ENCODE peak calls at places on chromosomes 5 and 9, in ten cellular contexts. P is NCI-H1105 treated with DMSO at 0.1 percent for 48 hours; M is GM23338; C is activated CD4-positive, alpha-beta T cell treated with anti-CD3 and anti-CD28 coated beads for 36 hours; Z is stimulated activated CD8-positive, alpha-beta memory T cell treated with anti-CD3 and anti-CD28 coated beads, Interleukin-7, amount 100 ng/mL, for 48 hours; U is GM03348; O is foreskin keratinocyte; H is T47D; I is hepatocyte; E is A549. V is an unnamed sample.

GRCh38 chr9:129868571-129869486 is 33.6 kb downstream of the USP20 start:
- DNase-seq in P (no peak), M (no peak), C (peak), Z (peak), U (no peak), O (no peak), H (no peak), I (no peak), E (no peak), V (peak)

GRCh38 chr9:19102181-19102630 is 498 bp downstream of the HAUS6 start:
- DNase-seq in P (no peak), M (peak), C (peak), Z (no peak), U (peak), O (no peak), H (peak), I (no peak), E (peak), V (peak)

GRCh38 chr5:95664204-95664786 is 17.7 kb downstream of the RFESD start:
- DNase-seq in P (peak), M (peak), C (peak), Z (no peak), U (peak), O (no peak), H (peak), I (peak), E (no peak), V (peak)

GRCh38 chr9:34496149-34496712 is 26.6 kb downstream of the ENHO start:
- DNase-seq in P (no peak), M (no peak), C (no peak), Z (no peak), U (no peak), O (peak), H (no peak), I (no peak), E (no peak), V (no peak)

GRCh38 chr9:133981958-133982681 is 10.0 kb downstream of the VAV2 start:
- DNase-seq in P (no peak), M (peak), C (no peak), Z (no peak), U (no peak), O (no peak), H (no peak), I (no peak), E (no peak), V (no peak)

GRCh38 chr5:180291234-180291940 is 496 bp downstream of the MAPK9 start:
- DNase-seq in P (no peak), M (peak), C (peak), Z (no peak), U (peak), O (no peak), H (no peak), I (no peak), E (peak), V (no peak)

GRCh38 chr5:4625206-4625896 is 514.8 kb upstream of the ADAMTS16 start:
- DNase-seq in P (no peak), M (peak), C (no peak), Z (no peak), U (no peak), O (no peak), H (no peak), I (no peak), E (no peak), V (no peak)

GRCh38 chr5:75367401-75367800 is 30.4 kb downstream of the HMGCR start:
- DNase-seq in P (no peak), M (no peak), C (no peak), Z (no peak), U (peak), O (no peak), H (no peak), I (no peak), E (no peak), V (no peak)

GRCh38 chr9:89874351-89875321 is 269.8 kb downstream of the GADD45G start:
- DNase-seq in P (peak), M (no peak), C (no peak), Z (no peak), U (no peak), O (no peak), H (peak), I (no peak), E (no peak), V (no peak)

GRCh38 chr5:157554180-157555030 is 21.2 kb downstream of the ADAM19 start:
- DNase-seq in P (no peak), M (peak), C (no peak), Z (no peak), U (no peak), O (no peak), H (no peak), I (no peak), E (no peak), V (no peak)

GRCh38 chr9:68953771-68954170 is 60.1 kb downstream of the PRKACG start:
- DNase-seq in P (no peak), M (no peak), C (no peak), Z (no peak), U (no peak), O (no peak), H (no peak), I (no peak), E (no peak), V (no peak)

GRCh38 chr5:142110046-142110531 is 1.5 kb downstream of the NDFIP1 start:
- DNase-seq in P (no peak), M (no peak), C (peak), Z (no peak), U (peak), O (no peak), H (no peak), I (no peak), E (peak), V (no peak)

GRCh38 chr5:59206132-59206581 is 623.3 kb downstream of the RAB3C start:
- DNase-seq in P (no peak), M (no peak), C (no peak), Z (no peak), U (peak), O (peak), H (no peak), I (no peak), E (no peak), V (no peak)

GRCh38 chr5:100838048-100838473 is 65.0 kb downstream of the ST8SIA4 start:
- DNase-seq in P (no peak), M (no peak), C (no peak), Z (no peak), U (no peak), O (no peak), H (no peak), I (no peak), E (no peak), V (no peak)

GRCh38 chr9:90684776-90685175 is 42.2 kb upstream of the DIRAS2 start:
- DNase-seq in P (no peak), M (no peak), C (no peak), Z (no peak), U (no peak), O (no peak), H (no peak), I (no peak), E (no peak), V (no peak)

GRCh38 chr5:162529886-162530285 is 462.3 kb downstream of the GABRG2 start:
- DNase-seq in P (no peak), M (no peak), C (no peak), Z (no peak), U (no peak), O (no peak), H (no peak), I (no peak), E (no peak), V (no peak)

GRCh38 chr5:120435129-120435528 is 29.0 kb upstream of the PRR16 start:
- DNase-seq in P (no peak), M (no peak), C (no peak), Z (no peak), U (no peak), O (no peak), H (no peak), I (no peak), E (no peak), V (no peak)

GRCh38 chr9:11966804-11967203 is 726.4 kb upstream of the TYRP1 start:
- DNase-seq in P (no peak), M (peak), C (no peak), Z (no peak), U (no peak), O (no peak), H (no peak), I (no peak), E (no peak), V (no peak)

GRCh38 chr9:134208310-134208841 is 44.0 kb upstream of the RNU6ATAC start:
- DNase-seq in P (no peak), M (no peak), C (no peak), Z (no peak), U (no peak), O (no peak), H (no peak), I (no peak), E (no peak), V (no peak)

GRCh38 chr5:138655530-138656245 is 80.5 kb upstream of the HSPA9 start:
- DNase-seq in P (no peak), M (no peak), C (no peak), Z (no peak), U (no peak), O (no peak), H (no peak), I (no peak), E (no peak), V (no peak)

GRCh38 chr9:132268725-132269352 is 85.9 kb downstream of the SETX start:
- DNase-seq in P (peak), M (peak), C (peak), Z (peak), U (peak), O (no peak), H (peak), I (peak), E (peak), V (peak)

GRCh38 chr9:15147471-15147870 is 159.5 kb downstream of the TTC39B start:
- DNase-seq in P (no peak), M (no peak), C (no peak), Z (no peak), U (no peak), O (no peak), H (no peak), I (no peak), E (no peak), V (no peak)

GRCh38 chr9:89505795-89506385 is 8.0 kb upstream of the SEMA4D start:
- DNase-seq in P (peak), M (no peak), C (no peak), Z (no peak), U (no peak), O (no peak), H (no peak), I (no peak), E (no peak), V (no peak)

GRCh38 chr9:100160021-100160420 is 61.0 kb downstream of the INVS start:
- DNase-seq in P (no peak), M (no peak), C (no peak), Z (no peak), U (no peak), O (no peak), H (no peak), I (no peak), E (no peak), V (no peak)

GRCh38 chr9:117205806-117206205 is 209.1 kb downstream of the ASTN2 start:
- DNase-seq in P (no peak), M (no peak), C (no peak), Z (no peak), U (no peak), O (no peak), H (no peak), I (no peak), E (no peak), V (no peak)

GRCh38 chr5:131224387-131225191 is 39.3 kb upstream of the CDC42SE2 start:
- DNase-seq in P (no peak), M (no peak), C (peak), Z (no peak), U (no peak), O (no peak), H (no peak), I (no peak), E (no peak), V (no peak)

GRCh38 chr5:53969331-53969730 is 341.0 kb downstream of the ARL15 start:
- DNase-seq in P (no peak), M (no peak), C (no peak), Z (no peak), U (no peak), O (no peak), H (no peak), I (no peak), E (no peak), V (no peak)

GRCh38 chr9:92066131-92066530 is 49.1 kb downstream of the SPTLC1 start:
- DNase-seq in P (no peak), M (no peak), C (no peak), Z (no peak), U (no peak), O (no peak), H (no peak), I (no peak), E (no peak), V (no peak)

GRCh38 chr5:59067976-59068651 is 485.2 kb downstream of the RAB3C start:
- DNase-seq in P (no peak), M (no peak), C (no peak), Z (no peak), U (no peak), O (no peak), H (no peak), I (no peak), E (no peak), V (no peak)

GRCh38 chr5:59169768-59170150 is 586.9 kb downstream of the RAB3C start:
- DNase-seq in P (no peak), M (no peak), C (no peak), Z (no peak), U (no peak), O (no peak), H (no peak), I (no peak), E (no peak), V (no peak)

GRCh38 chr5:34519489-34520220 is 136.5 kb upstream of the RAI14 start:
- DNase-seq in P (no peak), M (no peak), C (no peak), Z (no peak), U (no peak), O (no peak), H (no peak), I (no peak), E (no peak), V (no peak)

GRCh38 chr5:66850354-66851075 is 254.3 kb downstream of the MAST4 start:
- DNase-seq in P (no peak), M (no peak), C (no peak), Z (no peak), U (peak), O (peak), H (peak), I (no peak), E (no peak), V (no peak)

GRCh38 chr9:99411068-99411467 is 189.0 kb downstream of the SEC61B start:
- DNase-seq in P (no peak), M (no peak), C (no peak), Z (no peak), U (no peak), O (no peak), H (no peak), I (no peak), E (no peak), V (no peak)

GRCh38 chr5:128782446-128782845 is 182.8 kb upstream of the SLC27A6 start:
- DNase-seq in P (peak), M (no peak), C (no peak), Z (no peak), U (peak), O (peak), H (peak), I (no peak), E (no peak), V (no peak)

GRCh38 chr9:108727580-108728056 is 128.2 kb downstream of the ACTL7B start:
- DNase-seq in P (peak), M (no peak), C (no peak), Z (no peak), U (no peak), O (no peak), H (no peak), I (no peak), E (no peak), V (no peak)

GRCh38 chr5:6583049-6583880 is 49.6 kb downstream of the NSUN2 start:
- DNase-seq in P (no peak), M (peak), C (peak), Z (no peak), U (peak), O (no peak), H (no peak), I (peak), E (peak), V (no peak)

GRCh38 chr9:16348531-16348930 is 521.9 kb downstream of the BNC2 start:
- DNase-seq in P (no peak), M (no peak), C (no peak), Z (no peak), U (no peak), O (no peak), H (no peak), I (no peak), E (no peak), V (no peak)